ENCODE peak calls at places on chromosomes 2 and 18, in five cellular contexts. B is fibroblast of lung, A is GM23338, U is osteoblast, N is HCT116. G is an unnamed sample. For H3K79me2, the result is how much of the 10 kb centered on the place peaks cover.

GRCh38 chr2:159684796-159685195 is 27.5 kb upstream of the MARCHF7 start:
- DNase-seq in N (peak), U (peak), B (peak), A (no peak), G (peak)

GRCh38 chr2:202353430-202353829 is 22.7 kb upstream of the BMPR2 start:
- DNase-seq in U (no peak), A (no peak), B (no peak), N (no peak), G (no peak)

GRCh38 chr18:49335677-49336076 is 124.8 kb downstream of the DYM start:
- DNase-seq in B (no peak), U (no peak), N (no peak), A (peak), G (no peak)

GRCh38 chr2:105005601-105006000 is 32.3 kb upstream of the MRPS9 start:
- DNase-seq in U (no peak), A (no peak), N (no peak), B (peak), G (no peak)

GRCh38 chr18:8982416-8983183 is 119.9 kb upstream of the NDUFV2 start:
- DNase-seq in N (peak), U (peak), A (peak), B (peak), G (peak)

GRCh38 chr2:236533343-236533742 is 36.3 kb upstream of the ACKR3 start:
- DNase-seq in B (no peak), A (no peak), U (no peak), N (no peak), G (no peak)

GRCh38 chr2:176614930-176615329 is 345.7 kb downstream of the MTX2 start:
- DNase-seq in U (no peak), A (no peak), B (no peak), N (no peak), G (no peak)

GRCh38 chr2:66805136-66805535 is 370.2 kb downstream of the MEIS1 start:
- DNase-seq in A (peak), N (no peak), B (no peak), U (no peak), G (no peak)

GRCh38 chr2:120177011-120177621 is 46.1 kb downstream of the TMEM185B start:
- DNase-seq in U (peak), N (no peak), B (no peak), A (peak), G (no peak)

GRCh38 chr18:35703043-35703688 is 121.6 kb downstream of the GALNT1 start:
- DNase-seq in B (peak), U (no peak), N (no peak), A (no peak), G (peak)

GRCh38 chr2:31980674-31981356 is 30.0 kb downstream of the MEMO1 start:
- DNase-seq in B (peak), U (no peak), A (peak), N (no peak), G (peak)

DNA sequence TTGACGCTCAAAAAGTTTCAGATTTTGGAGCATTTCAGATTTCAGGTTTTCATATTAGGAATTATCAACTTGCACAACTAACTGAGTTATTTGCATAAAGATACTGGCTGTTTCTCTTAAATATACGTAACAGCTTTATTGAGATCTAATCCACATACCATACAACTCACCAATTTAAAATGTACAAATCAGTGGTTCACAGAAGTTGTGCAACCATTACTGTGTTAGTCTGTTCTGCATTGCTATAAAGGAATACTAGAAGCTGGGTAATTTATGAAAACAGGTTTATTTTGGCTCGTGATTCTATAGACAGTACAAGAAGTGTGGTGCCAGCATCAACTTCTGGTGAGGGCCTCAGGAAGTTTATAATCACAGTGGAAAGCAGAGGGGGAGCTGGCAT is 8.2 kb downstream of the ATIC start:
- DNase-seq in U (no peak), B (no peak), A (no peak), N (no peak), G (no peak)
- H3K79me2 ChIP-seq in U (half or more), B (under half), A (half or more), N (half or more), G (half or more)

GRCh38 chr2:72712977-72713376 is 112.9 kb downstream of the EXOC6B start:
- DNase-seq in B (no peak), N (no peak), U (no peak), A (no peak), G (no peak)

GRCh38 chr2:72712304-72712703 is 113.5 kb downstream of the EXOC6B start:
- DNase-seq in N (no peak), A (no peak), U (no peak), B (no peak), G (no peak)

GRCh38 chr2:72713857-72714256 is 112.0 kb downstream of the EXOC6B start:
- DNase-seq in U (no peak), B (no peak), A (peak), N (no peak), G (no peak)

GRCh38 chr2:72710418-72711152 is 115.2 kb downstream of the EXOC6B start:
- DNase-seq in B (no peak), N (no peak), A (no peak), U (no peak), G (no peak)
- H3K79me2 ChIP-seq in B (under half), N (under half), A (under half), U (under half), G (under half)

GRCh38 chr18:75212626-75213110 is 2.1 kb downstream of the TSHZ1 start:
- DNase-seq in A (no peak), B (no peak), U (no peak), N (no peak), G (peak)
- H3K79me2 ChIP-seq in A (under half), B (under half), U (half or more), N (under half), G (half or more)

GRCh38 chr18:13703899-13704298 is 22.5 kb downstream of the FAM210A start:
- DNase-seq in B (peak), N (peak), U (no peak), A (peak), G (peak)
- H3K79me2 ChIP-seq in B (under half), N (half or more), U (half or more), A (half or more), G (half or more)

DNA sequence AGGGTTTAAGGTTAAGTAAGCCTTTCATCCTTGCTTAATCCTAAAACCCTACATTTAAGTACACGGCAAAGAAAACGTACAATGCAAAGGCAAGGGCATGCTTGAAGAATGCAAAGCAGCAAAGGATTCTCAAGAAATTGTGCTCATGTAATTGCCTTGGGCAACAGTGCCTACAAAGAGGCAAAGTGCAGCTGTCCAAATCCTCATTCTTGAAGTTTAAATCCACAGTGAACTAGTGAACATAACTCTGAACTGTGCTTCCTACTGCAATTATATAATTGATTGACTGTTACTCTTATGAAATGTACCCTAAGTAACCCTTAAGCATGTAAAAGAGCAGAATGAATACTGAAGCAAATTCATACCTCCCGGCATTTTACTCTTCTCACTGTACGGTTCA is 85.4 kb downstream of the MAP3K20 start:
- DNase-seq in U (no peak), N (no peak), A (no peak), B (peak), G (peak)
- H3K79me2 ChIP-seq in U (half or more), N (under half), A (under half), B (under half), G (half or more)

GRCh38 chr2:134153481-134153880 is 100.4 kb upstream of the MGAT5 start:
- DNase-seq in A (no peak), N (no peak), B (no peak), U (no peak), G (no peak)
- H3K79me2 ChIP-seq in A (half or more), N (under half), B (under half), U (under half), G (under half)

GRCh38 chr2:157838442-157839161 is 37.5 kb downstream of the ACVR1 start:
- DNase-seq in A (peak), N (peak), U (peak), B (peak), G (peak)

GRCh38 chr2:157837851-157838441 is 38.2 kb downstream of the ACVR1 start:
- DNase-seq in U (no peak), B (peak), A (no peak), N (no peak), G (peak)

GRCh38 chr2:157840568-157841156 is 35.5 kb downstream of the ACVR1 start:
- DNase-seq in A (no peak), U (no peak), N (no peak), B (peak), G (no peak)

GRCh38 chr2:157839822-157840221 is 36.3 kb downstream of the ACVR1 start:
- DNase-seq in N (no peak), U (no peak), B (no peak), A (no peak), G (no peak)

DNA sequence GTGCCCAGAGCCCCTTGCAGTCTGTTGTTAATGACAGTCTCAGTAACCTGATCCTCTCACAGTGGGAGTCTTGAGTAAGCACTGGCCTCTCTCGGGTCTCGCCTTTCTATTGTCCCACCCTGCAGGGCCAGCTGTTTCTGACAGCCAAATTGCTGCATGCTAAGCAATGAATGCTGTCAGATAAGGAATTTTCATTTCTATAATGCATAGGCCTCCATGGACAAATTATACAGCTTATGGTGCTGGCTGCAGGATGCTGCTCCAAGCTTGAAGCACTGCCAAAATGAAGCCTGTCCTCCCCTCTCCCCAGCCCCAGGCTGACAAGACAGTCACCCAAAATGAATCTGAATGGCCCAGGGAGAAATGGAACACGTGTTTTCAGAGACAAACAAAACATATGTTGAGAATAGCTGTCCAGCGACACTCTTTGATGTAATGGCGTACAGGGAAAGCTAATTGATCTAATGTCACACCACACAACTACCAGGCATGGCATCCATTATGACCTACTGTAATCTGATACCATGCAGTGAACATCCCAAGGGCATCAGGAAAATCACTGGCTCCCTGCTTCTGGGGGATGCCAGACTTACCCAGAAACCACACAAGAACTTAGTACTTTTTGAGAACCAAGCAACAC is 36.8 kb downstream of the ACVR1 start:
- DNase-seq in A (peak), N (no peak), U (peak), B (peak), G (peak)
- H3K79me2 ChIP-seq in A (half or more), N (under half), U (half or more), B (under half), G (half or more)

GRCh38 chr2:144426981-144427479 is 92.9 kb downstream of the ZEB2 start:
- DNase-seq in A (no peak), B (peak), U (no peak), N (no peak), G (peak)
- H3K79me2 ChIP-seq in A (under half), B (under half), U (half or more), N (under half), G (under half)

DNA sequence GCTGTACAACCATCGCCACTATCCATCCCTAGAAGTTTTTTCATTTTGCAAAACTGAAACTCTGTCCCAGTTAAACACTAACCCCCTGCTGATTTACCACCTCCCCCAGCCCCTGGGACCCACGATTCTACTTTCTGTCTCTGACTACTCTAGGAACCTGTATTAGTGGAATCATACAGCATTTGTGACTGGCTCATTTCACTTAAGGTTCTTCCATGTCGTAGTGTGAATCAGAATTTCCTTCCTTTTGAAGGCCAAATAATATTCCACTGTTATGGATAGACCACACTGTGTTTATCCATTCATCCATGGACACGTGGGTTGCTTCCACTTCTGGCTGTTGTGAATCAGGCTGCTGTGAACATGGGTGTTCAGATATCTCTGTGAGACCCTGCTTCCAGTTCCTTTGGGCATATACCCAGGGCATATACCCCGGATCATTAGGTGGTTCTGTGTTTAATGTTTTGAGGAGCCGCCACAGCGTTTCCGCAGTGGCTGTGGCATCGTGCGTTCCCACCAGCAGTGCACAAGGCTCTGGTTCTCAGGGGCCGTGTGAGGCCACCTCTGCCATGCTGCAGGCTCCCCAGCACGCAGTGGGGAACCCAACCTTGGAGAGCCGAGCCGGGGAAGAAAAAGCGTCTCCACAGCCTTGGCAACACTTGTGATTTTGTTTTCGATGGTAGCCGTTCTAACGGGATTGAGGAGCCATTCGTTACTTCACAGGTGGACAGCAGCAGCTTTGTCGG is 10.1 kb downstream of the RAMP1 start:
- DNase-seq in A (no peak), B (no peak), N (no peak), U (peak), G (no peak)
- H3K79me2 ChIP-seq in A (under half), B (under half), N (under half), U (under half), G (under half)

DNA sequence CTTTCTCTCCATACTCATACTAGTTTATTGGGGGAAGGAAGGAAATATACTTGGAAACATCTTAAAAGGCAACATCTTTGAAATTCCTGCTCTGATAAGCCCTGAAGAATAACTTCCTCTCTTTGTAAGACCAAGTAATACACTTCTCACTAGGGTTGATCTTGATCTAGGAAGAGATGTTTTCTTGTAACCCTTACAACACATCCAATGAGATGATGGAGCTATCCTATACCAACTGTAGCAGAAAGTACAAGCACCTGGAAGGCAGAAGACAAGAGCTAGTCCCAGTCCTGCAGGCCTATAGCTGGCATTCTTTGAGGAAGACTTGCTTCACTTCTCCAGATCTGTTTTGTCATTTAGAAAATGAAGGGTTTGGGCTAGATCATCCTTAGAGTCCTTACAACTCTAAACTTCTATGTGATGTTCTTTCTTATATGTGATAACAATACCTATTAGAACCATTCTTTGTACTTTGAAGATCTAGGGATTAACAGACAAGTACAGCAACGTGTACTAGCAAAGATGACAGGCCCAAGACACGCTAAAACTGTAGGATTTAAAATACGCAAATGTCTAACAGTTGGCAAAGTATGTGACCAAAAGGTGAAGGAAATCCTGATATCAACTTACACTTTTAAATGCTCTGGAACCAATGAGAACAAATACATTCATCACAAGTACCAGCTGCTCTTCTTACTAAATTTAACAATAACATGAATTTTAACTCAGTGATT is 1.8 kb downstream of the ANKRD44 start:
- DNase-seq in A (no peak), B (no peak), U (no peak), N (no peak), G (no peak)
- H3K79me2 ChIP-seq in A (under half), B (under half), U (under half), N (under half), G (under half)